ENCODE peak calls at places on chromosomes 7 and 10, in six cellular contexts. One of them, this sample, is unnamed.

GRCh38 chr7:142908921-142909870 is 23.7 kb upstream of the TRPV6 start:
- ATAC-seq in activated CD4-positive, CD25-positive, alpha-beta regulatory T cell treated with anti-CD3 and anti-CD28 coated beads, Interleukin-2, amount 50 U/mL, for 24 hours: no peak
- ATAC-seq in gastrocnemius medialis: no peak
- ATAC-seq in activated CD8-positive, alpha-beta memory T cell treated with anti-CD3 and anti-CD28 coated beads, Interleukin-2, amount 10 ng/mL, durations not matched to agents 7 days and 5 days: no peak
- ATAC-seq in CD4-positive, alpha-beta T cell: no peak
- ATAC-seq in left lung: peak; percentile 86
- ATAC-seq in this sample: peak; percentile 64

GRCh38 chr7:153934048-153934447 is 118.2 kb upstream of the DPP6 start:
- ATAC-seq in activated CD4-positive, CD25-positive, alpha-beta regulatory T cell treated with anti-CD3 and anti-CD28 coated beads, Interleukin-2, amount 50 U/mL, for 24 hours: no peak
- ATAC-seq in gastrocnemius medialis: no peak
- ATAC-seq in activated CD8-positive, alpha-beta memory T cell treated with anti-CD3 and anti-CD28 coated beads, Interleukin-2, amount 10 ng/mL, durations not matched to agents 7 days and 5 days: no peak
- ATAC-seq in CD4-positive, alpha-beta T cell: no peak
- ATAC-seq in left lung: no peak
- ATAC-seq in this sample: no peak

GRCh38 chr7:69882269-69882668 is 284.0 kb downstream of the AUTS2 start:
- ATAC-seq in activated CD4-positive, CD25-positive, alpha-beta regulatory T cell treated with anti-CD3 and anti-CD28 coated beads, Interleukin-2, amount 50 U/mL, for 24 hours: no peak
- ATAC-seq in gastrocnemius medialis: no peak
- ATAC-seq in activated CD8-positive, alpha-beta memory T cell treated with anti-CD3 and anti-CD28 coated beads, Interleukin-2, amount 10 ng/mL, durations not matched to agents 7 days and 5 days: no peak
- ATAC-seq in CD4-positive, alpha-beta T cell: no peak
- ATAC-seq in left lung: no peak
- ATAC-seq in this sample: no peak

GRCh38 chr7:37327288-37327687 is 121.4 kb downstream of the ELMO1 start:
- ATAC-seq in activated CD4-positive, CD25-positive, alpha-beta regulatory T cell treated with anti-CD3 and anti-CD28 coated beads, Interleukin-2, amount 50 U/mL, for 24 hours: no peak
- ATAC-seq in gastrocnemius medialis: no peak
- ATAC-seq in activated CD8-positive, alpha-beta memory T cell treated with anti-CD3 and anti-CD28 coated beads, Interleukin-2, amount 10 ng/mL, durations not matched to agents 7 days and 5 days: no peak
- ATAC-seq in CD4-positive, alpha-beta T cell: no peak
- ATAC-seq in left lung: no peak
- ATAC-seq in this sample: no peak

GRCh38 chr7:139647085-139647484 is 123.6 kb downstream of the CLEC2L start:
- ATAC-seq in activated CD4-positive, CD25-positive, alpha-beta regulatory T cell treated with anti-CD3 and anti-CD28 coated beads, Interleukin-2, amount 50 U/mL, for 24 hours: peak; percentile 19
- ATAC-seq in gastrocnemius medialis: no peak
- ATAC-seq in activated CD8-positive, alpha-beta memory T cell treated with anti-CD3 and anti-CD28 coated beads, Interleukin-2, amount 10 ng/mL, durations not matched to agents 7 days and 5 days: peak; percentile 49
- ATAC-seq in CD4-positive, alpha-beta T cell: peak; percentile 30
- ATAC-seq in left lung: no peak
- ATAC-seq in this sample: no peak

GRCh38 chr7:135706038-135706742 is 21.8 kb downstream of the SLC13A4 start:
- ATAC-seq in activated CD4-positive, CD25-positive, alpha-beta regulatory T cell treated with anti-CD3 and anti-CD28 coated beads, Interleukin-2, amount 50 U/mL, for 24 hours: no peak
- ATAC-seq in gastrocnemius medialis: peak; percentile 76
- ATAC-seq in activated CD8-positive, alpha-beta memory T cell treated with anti-CD3 and anti-CD28 coated beads, Interleukin-2, amount 10 ng/mL, durations not matched to agents 7 days and 5 days: no peak
- ATAC-seq in CD4-positive, alpha-beta T cell: no peak
- ATAC-seq in left lung: no peak
- ATAC-seq in this sample: peak; percentile 77

GRCh38 chr10:129877773-129878371 is 86.2 kb downstream of the EBF3 start:
- ATAC-seq in activated CD4-positive, CD25-positive, alpha-beta regulatory T cell treated with anti-CD3 and anti-CD28 coated beads, Interleukin-2, amount 50 U/mL, for 24 hours: no peak
- ATAC-seq in gastrocnemius medialis: peak; percentile 24
- ATAC-seq in activated CD8-positive, alpha-beta memory T cell treated with anti-CD3 and anti-CD28 coated beads, Interleukin-2, amount 10 ng/mL, durations not matched to agents 7 days and 5 days: no peak
- ATAC-seq in CD4-positive, alpha-beta T cell: no peak
- ATAC-seq in left lung: peak; percentile 60
- ATAC-seq in this sample: peak; percentile 47

GRCh38 chr7:132393789-132394261 is 182.4 kb downstream of the PLXNA4 start:
- ATAC-seq in activated CD4-positive, CD25-positive, alpha-beta regulatory T cell treated with anti-CD3 and anti-CD28 coated beads, Interleukin-2, amount 50 U/mL, for 24 hours: no peak
- ATAC-seq in gastrocnemius medialis: peak; percentile 75
- ATAC-seq in activated CD8-positive, alpha-beta memory T cell treated with anti-CD3 and anti-CD28 coated beads, Interleukin-2, amount 10 ng/mL, durations not matched to agents 7 days and 5 days: peak; percentile 33
- ATAC-seq in CD4-positive, alpha-beta T cell: no peak
- ATAC-seq in left lung: peak; percentile 40
- ATAC-seq in this sample: no peak

GRCh38 chr7:88040694-88041093 is 106.6 kb downstream of the ADAM22 start:
- ATAC-seq in activated CD4-positive, CD25-positive, alpha-beta regulatory T cell treated with anti-CD3 and anti-CD28 coated beads, Interleukin-2, amount 50 U/mL, for 24 hours: no peak
- ATAC-seq in gastrocnemius medialis: no peak
- ATAC-seq in activated CD8-positive, alpha-beta memory T cell treated with anti-CD3 and anti-CD28 coated beads, Interleukin-2, amount 10 ng/mL, durations not matched to agents 7 days and 5 days: no peak
- ATAC-seq in CD4-positive, alpha-beta T cell: no peak
- ATAC-seq in left lung: no peak
- ATAC-seq in this sample: no peak

GRCh38 chr10:90801608-90802007 is 56.2 kb downstream of the HTR7 start:
- ATAC-seq in activated CD4-positive, CD25-positive, alpha-beta regulatory T cell treated with anti-CD3 and anti-CD28 coated beads, Interleukin-2, amount 50 U/mL, for 24 hours: no peak
- ATAC-seq in gastrocnemius medialis: no peak
- ATAC-seq in activated CD8-positive, alpha-beta memory T cell treated with anti-CD3 and anti-CD28 coated beads, Interleukin-2, amount 10 ng/mL, durations not matched to agents 7 days and 5 days: no peak
- ATAC-seq in CD4-positive, alpha-beta T cell: no peak
- ATAC-seq in left lung: no peak
- ATAC-seq in this sample: no peak

GRCh38 chr7:98618786-98619185 is 1.7 kb downstream of the NPTX2 start:
- ATAC-seq in activated CD4-positive, CD25-positive, alpha-beta regulatory T cell treated with anti-CD3 and anti-CD28 coated beads, Interleukin-2, amount 50 U/mL, for 24 hours: no peak
- ATAC-seq in gastrocnemius medialis: no peak
- ATAC-seq in activated CD8-positive, alpha-beta memory T cell treated with anti-CD3 and anti-CD28 coated beads, Interleukin-2, amount 10 ng/mL, durations not matched to agents 7 days and 5 days: no peak
- ATAC-seq in CD4-positive, alpha-beta T cell: no peak
- ATAC-seq in left lung: no peak
- ATAC-seq in this sample: peak; percentile 59

GRCh38 chr7:117582219-117582704 is 102.4 kb downstream of the CFTR start:
- ATAC-seq in activated CD4-positive, CD25-positive, alpha-beta regulatory T cell treated with anti-CD3 and anti-CD28 coated beads, Interleukin-2, amount 50 U/mL, for 24 hours: no peak
- ATAC-seq in gastrocnemius medialis: peak; percentile 46
- ATAC-seq in activated CD8-positive, alpha-beta memory T cell treated with anti-CD3 and anti-CD28 coated beads, Interleukin-2, amount 10 ng/mL, durations not matched to agents 7 days and 5 days: no peak
- ATAC-seq in CD4-positive, alpha-beta T cell: no peak
- ATAC-seq in left lung: peak; percentile 91
- ATAC-seq in this sample: no peak

GRCh38 chr7:66627151-66627681 is 1.5 kb upstream of the KCTD7 start:
- ATAC-seq in activated CD4-positive, CD25-positive, alpha-beta regulatory T cell treated with anti-CD3 and anti-CD28 coated beads, Interleukin-2, amount 50 U/mL, for 24 hours: no peak
- ATAC-seq in gastrocnemius medialis: no peak
- ATAC-seq in activated CD8-positive, alpha-beta memory T cell treated with anti-CD3 and anti-CD28 coated beads, Interleukin-2, amount 10 ng/mL, durations not matched to agents 7 days and 5 days: no peak
- ATAC-seq in CD4-positive, alpha-beta T cell: no peak
- ATAC-seq in left lung: no peak
- ATAC-seq in this sample: no peak

GRCh38 chr7:27972272-27972671 is 208.3 kb downstream of the JAZF1 start:
- ATAC-seq in activated CD4-positive, CD25-positive, alpha-beta regulatory T cell treated with anti-CD3 and anti-CD28 coated beads, Interleukin-2, amount 50 U/mL, for 24 hours: peak; percentile 56
- ATAC-seq in gastrocnemius medialis: no peak
- ATAC-seq in activated CD8-positive, alpha-beta memory T cell treated with anti-CD3 and anti-CD28 coated beads, Interleukin-2, amount 10 ng/mL, durations not matched to agents 7 days and 5 days: peak; percentile 89
- ATAC-seq in CD4-positive, alpha-beta T cell: peak; percentile 77
- ATAC-seq in left lung: no peak
- ATAC-seq in this sample: no peak

GRCh38 chr10:60828489-60828852 is 50.2 kb downstream of the CDK1 start:
- ATAC-seq in activated CD4-positive, CD25-positive, alpha-beta regulatory T cell treated with anti-CD3 and anti-CD28 coated beads, Interleukin-2, amount 50 U/mL, for 24 hours: no peak
- ATAC-seq in gastrocnemius medialis: no peak
- ATAC-seq in activated CD8-positive, alpha-beta memory T cell treated with anti-CD3 and anti-CD28 coated beads, Interleukin-2, amount 10 ng/mL, durations not matched to agents 7 days and 5 days: no peak
- ATAC-seq in CD4-positive, alpha-beta T cell: no peak
- ATAC-seq in left lung: peak; percentile 42
- ATAC-seq in this sample: no peak

GRCh38 chr10:86365346-86366032 is 1.1 kb downstream of the GRID1 start:
- ATAC-seq in activated CD4-positive, CD25-positive, alpha-beta regulatory T cell treated with anti-CD3 and anti-CD28 coated beads, Interleukin-2, amount 50 U/mL, for 24 hours: no peak
- ATAC-seq in gastrocnemius medialis: no peak
- ATAC-seq in activated CD8-positive, alpha-beta memory T cell treated with anti-CD3 and anti-CD28 coated beads, Interleukin-2, amount 10 ng/mL, durations not matched to agents 7 days and 5 days: no peak
- ATAC-seq in CD4-positive, alpha-beta T cell: peak; percentile 8
- ATAC-seq in left lung: no peak
- ATAC-seq in this sample: no peak

GRCh38 chr7:133682364-133683181 is 429.7 kb downstream of the EXOC4 start:
- ATAC-seq in activated CD4-positive, CD25-positive, alpha-beta regulatory T cell treated with anti-CD3 and anti-CD28 coated beads, Interleukin-2, amount 50 U/mL, for 24 hours: peak; percentile 51
- ATAC-seq in gastrocnemius medialis: no peak
- ATAC-seq in activated CD8-positive, alpha-beta memory T cell treated with anti-CD3 and anti-CD28 coated beads, Interleukin-2, amount 10 ng/mL, durations not matched to agents 7 days and 5 days: no peak
- ATAC-seq in CD4-positive, alpha-beta T cell: no peak
- ATAC-seq in left lung: no peak
- ATAC-seq in this sample: no peak

GRCh38 chr10:131997366-131998049 is 15.8 kb upstream of the BNIP3 start:
- ATAC-seq in activated CD4-positive, CD25-positive, alpha-beta regulatory T cell treated with anti-CD3 and anti-CD28 coated beads, Interleukin-2, amount 50 U/mL, for 24 hours: no peak
- ATAC-seq in gastrocnemius medialis: peak; percentile 97
- ATAC-seq in activated CD8-positive, alpha-beta memory T cell treated with anti-CD3 and anti-CD28 coated beads, Interleukin-2, amount 10 ng/mL, durations not matched to agents 7 days and 5 days: no peak
- ATAC-seq in CD4-positive, alpha-beta T cell: no peak
- ATAC-seq in left lung: peak; percentile 86
- ATAC-seq in this sample: peak; percentile 94

GRCh38 chr10:114874827-114875541 is 53.4 kb downstream of the FHIP2A start:
- ATAC-seq in activated CD4-positive, CD25-positive, alpha-beta regulatory T cell treated with anti-CD3 and anti-CD28 coated beads, Interleukin-2, amount 50 U/mL, for 24 hours: no peak
- ATAC-seq in gastrocnemius medialis: no peak
- ATAC-seq in activated CD8-positive, alpha-beta memory T cell treated with anti-CD3 and anti-CD28 coated beads, Interleukin-2, amount 10 ng/mL, durations not matched to agents 7 days and 5 days: peak; percentile 66
- ATAC-seq in CD4-positive, alpha-beta T cell: no peak
- ATAC-seq in left lung: peak; percentile 48
- ATAC-seq in this sample: no peak

GRCh38 chr10:53952698-53953097 is 848.3 kb downstream of the PCDH15 start:
- ATAC-seq in activated CD4-positive, CD25-positive, alpha-beta regulatory T cell treated with anti-CD3 and anti-CD28 coated beads, Interleukin-2, amount 50 U/mL, for 24 hours: no peak
- ATAC-seq in gastrocnemius medialis: no peak
- ATAC-seq in activated CD8-positive, alpha-beta memory T cell treated with anti-CD3 and anti-CD28 coated beads, Interleukin-2, amount 10 ng/mL, durations not matched to agents 7 days and 5 days: no peak
- ATAC-seq in CD4-positive, alpha-beta T cell: no peak
- ATAC-seq in left lung: no peak
- ATAC-seq in this sample: no peak

GRCh38 chr7:47758546-47758945 is 176.6 kb upstream of the TNS3 start:
- ATAC-seq in activated CD4-positive, CD25-positive, alpha-beta regulatory T cell treated with anti-CD3 and anti-CD28 coated beads, Interleukin-2, amount 50 U/mL, for 24 hours: no peak
- ATAC-seq in gastrocnemius medialis: peak; percentile 63
- ATAC-seq in activated CD8-positive, alpha-beta memory T cell treated with anti-CD3 and anti-CD28 coated beads, Interleukin-2, amount 10 ng/mL, durations not matched to agents 7 days and 5 days: no peak
- ATAC-seq in CD4-positive, alpha-beta T cell: no peak
- ATAC-seq in left lung: no peak
- ATAC-seq in this sample: no peak

GRCh38 chr7:90701771-90702170 is 105.7 kb downstream of the CDK14 start:
- ATAC-seq in activated CD4-positive, CD25-positive, alpha-beta regulatory T cell treated with anti-CD3 and anti-CD28 coated beads, Interleukin-2, amount 50 U/mL, for 24 hours: no peak
- ATAC-seq in gastrocnemius medialis: no peak
- ATAC-seq in activated CD8-positive, alpha-beta memory T cell treated with anti-CD3 and anti-CD28 coated beads, Interleukin-2, amount 10 ng/mL, durations not matched to agents 7 days and 5 days: no peak
- ATAC-seq in CD4-positive, alpha-beta T cell: no peak
- ATAC-seq in left lung: no peak
- ATAC-seq in this sample: no peak

GRCh38 chr10:50604049-50604640 is 19.6 kb downstream of the SGMS1 start:
- ATAC-seq in activated CD4-positive, CD25-positive, alpha-beta regulatory T cell treated with anti-CD3 and anti-CD28 coated beads, Interleukin-2, amount 50 U/mL, for 24 hours: peak; percentile 34
- ATAC-seq in gastrocnemius medialis: no peak
- ATAC-seq in activated CD8-positive, alpha-beta memory T cell treated with anti-CD3 and anti-CD28 coated beads, Interleukin-2, amount 10 ng/mL, durations not matched to agents 7 days and 5 days: peak; percentile 73
- ATAC-seq in CD4-positive, alpha-beta T cell: peak; percentile 34
- ATAC-seq in left lung: peak; percentile 6
- ATAC-seq in this sample: no peak